ENCODE peak calls at places on chromosomes 6 and 20, in four cellular contexts. O is GM10248, W is prostate gland, D is K562. S is an unnamed sample.

GRCh38 chr20:23106271-23106851 is 20.2 kb upstream of the CD93 start:
- DNase-seq in O (no peak), W (no peak), D (peak; percentile 37), S (peak; percentile 66)

GRCh38 chr20:44641305-44641704 is 10.2 kb downstream of the ADA start:
- DNase-seq in O (no peak), W (no peak), D (no peak), S (no peak)

GRCh38 chr20:1818895-1819294 is 76.3 kb upstream of the SIRPA start:
- DNase-seq in O (no peak), W (no peak), D (no peak), S (no peak)

GRCh38 chr6:18248698-18249097 is 15.6 kb downstream of the DEK start:
- DNase-seq in O (no peak), W (no peak), D (no peak), S (no peak)

GRCh38 chr6:73665686-73666319 is 12.0 kb upstream of the SLC17A5 start:
- DNase-seq in O (no peak), W (no peak), D (no peak), S (no peak)

GRCh38 chr6:80605165-80605989 is 498.9 kb downstream of the BCKDHB start:
- DNase-seq in O (no peak), W (no peak), D (no peak), S (peak; percentile 8)

GRCh38 chr20:19758888-19759331 is 852 bp downstream of the RIN2 start:
- DNase-seq in O (no peak), W (peak; percentile 66), D (no peak), S (peak; percentile 50)

GRCh38 chr6:110629153-110629552 is 152.7 kb upstream of the SLC22A16 start:
- DNase-seq in O (no peak), W (no peak), D (no peak), S (no peak)

GRCh38 chr20:46388945-46389344 is 17.5 kb downstream of the ELMO2 start:
- DNase-seq in O (no peak), W (no peak), D (no peak), S (no peak)

GRCh38 chr20:32793059-32793458 is 26.7 kb upstream of the MAPRE1 start:
- DNase-seq in O (no peak), W (no peak), D (no peak), S (no peak)

GRCh38 chr6:139349464-139350020 is 24.9 kb downstream of the CITED2 start:
- DNase-seq in O (no peak), W (peak; percentile 81), D (no peak), S (peak; percentile 27)

GRCh38 chr6:143410859-143411270 is 39.6 kb downstream of the ADAT2 start:
- DNase-seq in O (no peak), W (no peak), D (no peak), S (peak; percentile 69)

GRCh38 chr6:118285791-118286190 is 262.3 kb upstream of the PLN start:
- DNase-seq in O (no peak), W (no peak), D (no peak), S (no peak)

GRCh38 chr6:99151634-99152344 is 197.7 kb downstream of the FAXC start:
- DNase-seq in O (peak; percentile 50), W (peak; percentile 19), D (peak; percentile 47), S (no peak)

GRCh38 chr6:108014040-108014439 is 56.0 kb upstream of the SEC63 start:
- DNase-seq in O (no peak), W (no peak), D (no peak), S (no peak)

GRCh38 chr20:23659989-23660837 is 22.5 kb upstream of the CST3 start:
- DNase-seq in O (no peak), W (no peak), D (no peak), S (peak; percentile 78)

GRCh38 chr20:41249781-41250281 is 67.7 kb downstream of the ZHX3 start:
- DNase-seq in O (peak; percentile 45), W (no peak), D (peak; percentile 20), S (peak; percentile 47)

GRCh38 chr20:11791316-11792228 is 126.1 kb upstream of the BTBD3 start:
- DNase-seq in O (no peak), W (no peak), D (no peak), S (no peak)

GRCh38 chr6:159654483-159655098 is 38.5 kb downstream of the SOD2 start:
- DNase-seq in O (peak; percentile 39), W (no peak), D (peak; percentile 36), S (peak; percentile 50)

GRCh38 chr6:116969211-116969863 is 92.3 kb downstream of the RFX6 start:
- DNase-seq in O (peak; percentile 41), W (peak; percentile 41), D (peak; percentile 26), S (peak; percentile 30)

GRCh38 chr6:6676910-6677441 is 88.5 kb downstream of the LY86 start:
- DNase-seq in O (peak; percentile 73), W (peak; percentile 73), D (peak; percentile 75), S (peak; percentile 62)

GRCh38 chr20:24132246-24132645 is 143.7 kb upstream of the GGTLC1 start:
- DNase-seq in O (no peak), W (no peak), D (no peak), S (no peak)

GRCh38 chr6:99613398-99613704 is 6.7 kb downstream of the PRDM13 start:
- DNase-seq in O (peak; percentile 75), W (no peak), D (no peak), S (no peak)

GRCh38 chr6:5435449-5435848 is 174.1 kb downstream of the FARS2 start:
- DNase-seq in O (no peak), W (no peak), D (no peak), S (peak; percentile 62)

GRCh38 chr20:5077761-5078387 is 41.9 kb downstream of the PCNA start:
- DNase-seq in O (no peak), W (no peak), D (no peak), S (no peak)

GRCh38 chr20:19745106-19745505 is 13.0 kb upstream of the RIN2 start:
- DNase-seq in O (no peak), W (no peak), D (no peak), S (no peak)

GRCh38 chr6:37314803-37315515 is 38.8 kb upstream of the RNF8 start:
- DNase-seq in O (peak; percentile 62), W (no peak), D (peak; percentile 97), S (no peak)

GRCh38 chr6:122033564-122034181 is 365.8 kb upstream of the HSF2 start:
- DNase-seq in O (peak; percentile 15), W (peak; percentile 14), D (peak; percentile 27), S (peak; percentile 53)

GRCh38 chr20:59042151-59042795 is at the start of gene PRELID3B:
- DNase-seq in O (peak; percentile 36), W (no peak), D (peak; percentile 74), S (peak; percentile 11)

GRCh38 chr6:39812853-39813533 is 20.8 kb downstream of the DAAM2 start:
- DNase-seq in O (no peak), W (no peak), D (no peak), S (peak; percentile 78)

GRCh38 chr6:107328081-107328480 is 131.3 kb downstream of the PDSS2 start:
- DNase-seq in O (no peak), W (no peak), D (no peak), S (no peak)

GRCh38 chr6:30135147-30135546 is 793 bp upstream of the TRIM40 start:
- DNase-seq in O (no peak), W (no peak), D (no peak), S (no peak)

GRCh38 chr6:66865771-66866170 is 1158.7 kb upstream of the EYS start:
- DNase-seq in O (no peak), W (no peak), D (no peak), S (no peak)